ENCODE peak calls at places on chromosomes 4 and X, in ten cellular contexts. W, D, V, R, K, B, E, S, I and X are unnamed samples.

GRCh38 chr4:52298444-52298843 is 247.3 kb downstream of the SPATA18 start:
- DNase-seq in W (no peak), B (no peak), E (no peak), V (no peak), R (no peak), D (no peak), S (peak; percentile 19), K (no peak), I (no peak), X (no peak)

GRCh38 chrX:57528670-57529255 is 63.0 kb upstream of the ZXDB start:
- DNase-seq in B (no peak), I (no peak), D (no peak), S (peak; percentile 0), V (no peak), W (no peak), R (no peak), K (no peak), E (peak; percentile 76), X (no peak)

GRCh38 chr4:38499101-38499500 is 164.9 kb upstream of the KLF3 start:
- DNase-seq in E (no peak), B (no peak), K (no peak), S (no peak), W (no peak), V (no peak), R (no peak), D (no peak), I (no peak), X (no peak)

GRCh38 chrX:63275127-63275526 is 76.0 kb downstream of the SPIN4 start:
- DNase-seq in W (no peak), D (no peak), B (no peak), S (peak; percentile 2), V (no peak), E (peak; percentile 80), R (no peak), K (no peak), I (peak; percentile 14), X (no peak)

GRCh38 chrX:24146283-24146865 is 3.2 kb upstream of the ZFX start:
- DNase-seq in I (no peak), D (peak; percentile 14), S (peak; percentile 19), R (no peak), W (no peak), E (no peak), V (no peak), K (no peak), B (no peak), X (no peak)

GRCh38 chrX:98299785-98300184 is 1416.1 kb downstream of the RPA4 start:
- DNase-seq in R (no peak), S (no peak), B (no peak), D (no peak), E (no peak), W (no peak), K (no peak), V (no peak), I (no peak), X (no peak)

GRCh38 chr4:38150766-38151165 is 190.6 kb downstream of the PTTG2 start:
- DNase-seq in K (no peak), E (no peak), D (no peak), V (peak; percentile 29), I (no peak), R (no peak), W (no peak), B (no peak), S (peak; percentile 90), X (no peak)

GRCh38 chrX:1205681-1206611 is 6.5 kb downstream of the CRLF2 start:
- DNase-seq in R (no peak), B (no peak), K (no peak), S (peak; percentile 58), W (no peak), E (peak; percentile 79), I (peak; percentile 43), V (no peak), D (peak; percentile 78), X (no peak)

GRCh38 chr4:75904086-75904485 is 1.8 kb upstream of the PPEF2 start:
- DNase-seq in V (no peak), I (no peak), K (no peak), R (no peak), W (no peak), D (no peak), B (no peak), S (no peak), E (no peak), X (no peak)

GRCh38 chr4:142473218-142473959 is 372.7 kb downstream of the INPP4B start:
- DNase-seq in D (no peak), B (no peak), V (peak; percentile 72), K (no peak), E (no peak), W (no peak), R (peak; percentile 59), I (no peak), S (no peak), X (no peak)

GRCh38 chr4:54781771-54782170 is 124.0 kb downstream of the KIT start:
- DNase-seq in R (no peak), B (no peak), S (peak; percentile 74), E (no peak), K (no peak), D (peak; percentile 43), V (no peak), W (no peak), I (no peak), X (no peak)

GRCh38 chr4:38563703-38564490 is 100.1 kb upstream of the KLF3 start:
- DNase-seq in R (no peak), E (no peak), V (no peak), I (no peak), D (no peak), B (no peak), W (no peak), S (peak; percentile 4), K (peak; percentile 29), X (no peak)

GRCh38 chr4:100569196-100569595 is 51.4 kb upstream of the EMCN start:
- DNase-seq in R (no peak), E (no peak), K (no peak), D (no peak), S (no peak), I (no peak), B (no peak), V (no peak), W (no peak), X (no peak)

GRCh38 chr4:81257021-81257420 is 42.0 kb upstream of the PRKG2 start:
- DNase-seq in W (no peak), B (no peak), K (no peak), S (peak; percentile 80), I (no peak), D (no peak), R (no peak), E (no peak), V (no peak), X (no peak)

GRCh38 chr4:16820304-16820703 is 78.1 kb downstream of the LDB2 start:
- DNase-seq in I (no peak), S (no peak), E (no peak), W (no peak), K (no peak), D (no peak), R (no peak), V (no peak), B (no peak), X (no peak)

GRCh38 chr4:138981930-138982390 is 33.6 kb upstream of the NOCT start:
- DNase-seq in K (no peak), B (no peak), R (no peak), V (no peak), I (no peak), S (peak; percentile 85), W (no peak), D (no peak), E (no peak), X (no peak)
- TF ChIP-seq CTCF in K (no peak), B (no peak), R (peak; percentile 48), V (no peak), I (peak; percentile 30), S (no peak), W (no peak), D (peak; percentile 43), E (peak; percentile 70), X (peak; percentile 30)

GRCh38 chr4:7392438-7393374 is 42.0 kb downstream of the PSAPL1 start:
- DNase-seq in E (peak; percentile 54), S (peak; percentile 27), R (no peak), I (no peak), B (no peak), D (no peak), K (no peak), V (no peak), W (no peak), X (peak; percentile 67)
- TF ChIP-seq CTCF in E (no peak), S (peak; percentile 15), R (peak; percentile 12), I (no peak), B (no peak), D (peak; percentile 38), K (no peak), V (no peak), W (no peak), X (no peak)

GRCh38 chr4:105715692-105716278 is 7.2 kb downstream of the GSTCD start:
- DNase-seq in K (no peak), V (no peak), I (no peak), R (no peak), D (no peak), B (no peak), E (no peak), S (peak; percentile 47), W (no peak), X (no peak)
- TF ChIP-seq CTCF in K (peak; percentile 74), V (peak; percentile 16), I (peak; percentile 74), R (peak; percentile 61), D (peak; percentile 41), B (peak; percentile 63), E (peak; percentile 64), S (peak; percentile 26), W (peak; percentile 29), X (peak; percentile 73)

GRCh38 chr4:109994415-109994827 is 81.7 kb downstream of the EGF start:
- DNase-seq in W (no peak), R (no peak), I (no peak), S (no peak), K (no peak), D (no peak), E (no peak), V (no peak), B (no peak), X (no peak)

GRCh38 chr4:110003401-110004187 is 90.9 kb downstream of the EGF start:
- DNase-seq in W (no peak), B (no peak), I (no peak), S (no peak), V (no peak), D (no peak), R (no peak), E (no peak), K (no peak), X (no peak)

GRCh38 chr4:109999513-109999912 is 86.8 kb downstream of the EGF start:
- DNase-seq in B (no peak), R (no peak), D (no peak), S (no peak), I (no peak), K (no peak), V (no peak), E (no peak), W (no peak), X (no peak)

GRCh38 chr4:109996531-109996930 is 83.8 kb downstream of the EGF start:
- DNase-seq in R (no peak), B (no peak), E (no peak), S (no peak), V (no peak), K (no peak), I (no peak), W (no peak), D (no peak), X (no peak)

DNA sequence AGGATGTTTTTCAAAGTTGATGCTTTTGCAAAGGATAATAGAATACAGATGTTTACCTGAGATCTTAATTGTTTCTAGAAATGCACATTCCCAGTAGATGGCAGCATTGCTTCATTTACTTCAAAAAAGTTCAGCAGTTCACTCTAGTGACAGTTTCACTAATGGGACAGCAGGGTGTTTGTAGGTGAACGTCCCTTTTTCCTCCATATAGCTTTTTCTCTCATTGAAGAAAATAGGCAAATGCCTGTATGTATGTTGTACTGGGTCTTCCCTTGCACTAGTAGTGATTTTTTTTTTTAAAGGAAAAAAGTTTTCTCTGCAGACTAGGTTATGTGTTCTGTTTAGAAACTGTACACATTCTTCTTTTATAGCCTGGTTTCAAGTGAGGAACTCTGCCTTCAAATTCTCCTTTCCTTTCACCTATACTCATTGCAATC is 86.2 kb downstream of the EGF start:
- DNase-seq in W (no peak), E (no peak), B (no peak), S (peak; percentile 74), V (no peak), K (no peak), R (no peak), D (no peak), I (peak; percentile 41), X (no peak)
- TF ChIP-seq CTCF in W (peak; percentile 66), E (peak; percentile 91), B (peak; percentile 85), S (peak; percentile 36), V (peak; percentile 63), K (peak; percentile 87), R (peak; percentile 62), D (peak; percentile 56), I (peak; percentile 83), X (peak; percentile 90)